ENCODE peak calls at places on chromosome 11, in ten cellular contexts. C is PC-3, B is thoracic aorta, K is foreskin fibroblast, E is HL-60, P is A549, U is endodermal cell, Q is ascending aorta, F is H7, L is GM12865. M is an unnamed sample.

GRCh38 chr11:797300-798092 is 585 bp downstream of the SLC25A22 start:
- DNase-seq in U (peak), E (peak), L (peak), K (peak), P (peak), B (no peak), C (peak), Q (peak), F (peak), M (peak)

GRCh38 chr11:109735139-109735538 is 313.1 kb downstream of the C11orf87 start:
- DNase-seq in U (no peak), P (no peak), E (no peak), F (no peak), Q (no peak), L (no peak), C (no peak), B (no peak), K (no peak), M (no peak)

GRCh38 chr11:77547863-77548551 is 41.7 kb upstream of the AQP11 start:
- DNase-seq in Q (no peak), P (peak), U (peak), L (peak), F (peak), B (no peak), E (no peak), K (peak), C (peak), M (peak)

GRCh38 chr11:72971211-72971610 is 157.0 kb downstream of the ATG16L2 start:
- DNase-seq in E (no peak), B (no peak), L (no peak), F (no peak), C (no peak), Q (no peak), K (no peak), U (no peak), P (no peak), M (no peak)

GRCh38 chr11:112852141-112852853 is 108.9 kb upstream of the NCAM1 start:
- DNase-seq in F (no peak), U (no peak), B (no peak), K (peak), E (no peak), Q (no peak), P (no peak), C (peak), L (no peak), M (peak)

GRCh38 chr11:110433393-110434333 is 3.9 kb downstream of the FDX1 start:
- DNase-seq in U (no peak), Q (no peak), E (no peak), L (peak), C (peak), B (no peak), F (peak), K (no peak), P (no peak), M (peak)

GRCh38 chr11:130115218-130115617 is 44.4 kb upstream of the ST14 start:
- DNase-seq in E (no peak), B (no peak), F (no peak), C (peak), P (no peak), Q (no peak), L (no peak), U (no peak), K (no peak), M (peak)

GRCh38 chr11:75773595-75774353 is 5.2 kb downstream of the DGAT2 start:
- DNase-seq in U (no peak), K (no peak), Q (no peak), F (no peak), P (no peak), C (peak), L (peak), E (peak), B (no peak), M (no peak)

GRCh38 chr11:11391796-11392195 is 38.7 kb upstream of the CSNK2A3 start:
- DNase-seq in K (peak), L (no peak), Q (peak), C (peak), U (no peak), B (peak), E (no peak), F (no peak), P (no peak), M (peak)

GRCh38 chr11:121699801-121700200 is 247.0 kb upstream of the SORL1-AS1 start:
- DNase-seq in P (no peak), U (no peak), B (no peak), F (no peak), E (no peak), Q (no peak), K (no peak), C (no peak), L (no peak), M (no peak)

GRCh38 chr11:66546368-66546965 is at the start of gene ACTN3:
- DNase-seq in E (no peak), Q (peak), P (no peak), K (no peak), C (no peak), F (peak), U (peak), L (peak), B (no peak), M (no peak)

GRCh38 chr11:79244175-79244804 is 196.5 kb downstream of the TENM4 start:
- DNase-seq in P (peak), K (peak), F (no peak), U (no peak), L (no peak), Q (peak), E (no peak), C (peak), B (no peak), M (peak)

GRCh38 chr11:72189448-72190250 is 2.3 kb upstream of the FOLR1 start:
- DNase-seq in L (no peak), F (no peak), B (no peak), Q (no peak), E (no peak), K (no peak), U (peak), P (no peak), C (no peak), M (no peak)

GRCh38 chr11:1297011-1297575 is 12.3 kb downstream of the TOLLIP start:
- DNase-seq in F (no peak), C (no peak), K (no peak), B (no peak), Q (peak), P (no peak), L (no peak), U (peak), E (no peak), M (no peak)

GRCh38 chr11:1300121-1300520 is 9.3 kb downstream of the TOLLIP start:
- DNase-seq in E (no peak), P (no peak), U (no peak), L (no peak), F (peak), C (no peak), K (no peak), B (no peak), Q (no peak), M (no peak)

DNA sequence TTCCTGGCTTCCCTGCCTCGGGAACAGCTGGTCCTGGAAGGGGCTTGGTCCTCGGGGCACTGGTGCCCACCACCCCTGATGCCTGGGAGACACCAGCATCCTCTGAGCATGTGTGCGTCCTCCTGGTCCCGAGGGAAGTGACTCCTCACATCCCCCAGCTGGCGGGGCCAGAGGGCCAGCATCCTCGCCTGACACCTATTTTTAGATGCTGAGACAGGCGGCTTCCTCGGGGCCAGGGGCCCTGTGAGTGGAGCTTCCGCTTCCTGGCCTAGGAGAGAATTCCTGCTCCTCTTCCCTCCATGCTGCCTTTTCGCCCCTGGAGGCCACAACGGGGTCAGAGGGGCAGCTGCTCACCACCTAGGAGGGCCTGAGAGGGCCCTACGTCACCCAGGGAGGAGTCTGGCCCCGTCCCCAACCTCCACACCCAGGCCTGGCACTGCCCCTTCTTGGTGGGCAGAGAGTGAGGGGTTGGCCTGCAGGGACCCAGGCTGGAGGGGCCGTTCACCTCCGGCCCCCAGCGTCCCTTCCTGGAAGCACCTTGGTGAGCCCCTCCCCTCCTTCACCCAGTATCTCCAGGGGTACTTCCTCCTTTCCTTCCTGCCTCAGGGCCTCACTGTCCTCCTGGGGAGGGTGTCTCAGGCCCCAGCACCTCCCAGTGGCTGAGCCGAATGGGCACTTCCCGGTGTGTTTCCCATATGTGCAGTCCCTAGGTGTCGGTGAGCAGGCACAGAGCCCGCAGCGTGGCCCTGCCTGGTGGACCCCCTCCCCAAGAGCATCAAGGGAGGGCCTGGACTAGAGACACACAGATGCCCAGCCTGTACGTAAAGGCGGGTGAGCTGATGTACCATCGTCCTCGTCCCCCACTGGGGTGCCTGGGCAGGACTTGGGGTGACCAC is 6.1 kb downstream of the CD81 start:
- DNase-seq in C (no peak), F (no peak), E (no peak), K (peak), U (peak), Q (peak), P (no peak), B (no peak), L (no peak), M (no peak)
- H3K4me3 ChIP-seq in C (no peak), F (no peak), E (no peak), K (no peak), U (no peak), Q (peak), P (no peak), B (peak), L (peak), M (no peak)

GRCh38 chr11:108221981-108222685 is at the start of gene NPAT:
- DNase-seq in C (no peak), P (no peak), K (no peak), E (no peak), Q (no peak), F (no peak), U (no peak), L (peak), B (no peak), M (peak)
- H3K4me3 ChIP-seq in C (peak), P (peak), K (peak), E (peak), Q (peak), F (peak), U (peak), L (peak), B (peak), M (peak)

DNA sequence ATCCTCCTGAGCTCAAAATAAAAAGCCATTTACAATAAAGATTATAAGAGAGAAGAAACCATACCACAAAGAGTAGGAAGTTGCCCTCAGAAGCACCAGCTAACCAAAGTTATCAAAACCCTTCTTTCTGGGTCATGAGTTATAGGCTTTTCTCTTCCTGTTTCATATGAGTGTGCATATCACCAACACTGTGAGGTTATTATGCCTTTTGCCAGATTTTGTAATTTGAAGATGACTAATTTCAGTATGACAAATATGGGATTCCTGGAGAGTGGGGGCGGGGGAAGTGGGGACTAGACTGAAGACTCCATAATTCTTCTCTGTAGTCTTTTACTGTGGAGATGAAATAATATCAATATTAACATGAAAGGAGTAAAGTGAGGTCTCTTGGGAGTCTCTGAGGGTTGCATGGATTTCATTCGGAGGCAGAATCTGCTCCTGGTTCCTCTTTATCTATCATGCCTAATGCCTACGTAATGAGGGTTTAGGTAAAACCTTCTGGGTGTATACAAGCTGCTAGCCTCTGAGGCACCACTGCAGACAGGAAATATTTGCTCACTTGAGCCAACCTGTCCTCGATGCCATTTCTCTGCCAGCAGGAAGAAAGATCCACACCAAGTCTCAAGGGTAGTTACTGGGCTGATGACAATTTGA is 2.1 kb downstream of the LPXN start:
- DNase-seq in E (peak), C (peak), B (peak), P (peak), U (no peak), F (no peak), Q (peak), L (peak), K (peak), M (peak)
- H3K4me3 ChIP-seq in E (peak), C (peak), B (peak), P (no peak), U (no peak), F (no peak), Q (peak), L (peak), K (peak), M (no peak)

GRCh38 chr11:62804310-62805043 is 763 bp downstream of the NXF1 start:
- DNase-seq in B (no peak), C (peak), F (no peak), L (peak), P (no peak), U (no peak), E (no peak), K (peak), Q (no peak), M (peak)

GRCh38 chr11:62806611-62807121 is 1.4 kb upstream of the NXF1 start:
- DNase-seq in F (no peak), K (peak), E (no peak), L (no peak), P (no peak), U (peak), Q (peak), C (no peak), B (no peak), M (peak)

GRCh38 chr11:62810748-62811147 is 5.5 kb upstream of the NXF1 start:
- DNase-seq in B (no peak), P (no peak), K (no peak), L (no peak), C (no peak), U (no peak), E (no peak), F (no peak), Q (no peak), M (no peak)

GRCh38 chr11:62805044-62805892 is at the start of gene NXF1:
- DNase-seq in B (peak), L (peak), Q (peak), U (peak), F (peak), E (peak), C (peak), K (peak), P (peak), M (peak)

DNA sequence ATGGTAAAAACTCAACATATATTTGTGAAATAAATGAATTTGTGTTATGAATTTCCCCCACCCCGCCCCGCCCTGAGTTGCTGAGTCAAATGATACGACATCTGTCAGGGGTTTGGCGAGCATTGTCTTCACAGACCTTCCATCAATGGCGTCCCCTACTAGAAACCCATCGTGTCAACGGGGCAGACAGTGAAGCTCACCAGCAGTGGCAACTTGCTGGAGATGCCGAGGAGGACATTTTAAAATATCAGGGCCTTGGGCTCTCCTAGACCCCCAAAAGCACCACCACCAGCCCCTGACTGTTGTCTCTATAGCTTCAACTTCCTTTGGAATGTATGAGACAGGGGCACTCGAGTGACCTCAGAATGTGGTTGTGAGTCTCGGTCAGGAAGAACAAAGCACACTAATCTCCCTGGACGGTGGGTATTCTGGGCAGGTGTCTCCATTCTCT is 776 bp upstream of the NXF1 start:
- DNase-seq in B (no peak), C (no peak), U (peak), K (no peak), F (peak), Q (no peak), E (no peak), L (peak), P (no peak), M (peak)
- H3K4me3 ChIP-seq in B (peak), C (peak), U (peak), K (peak), F (peak), Q (peak), E (peak), L (peak), P (peak), M (peak)

GRCh38 chr11:65433657-65434056 is 11.1 kb downstream of the NEAT1 start:
- DNase-seq in L (no peak), E (no peak), Q (peak), F (no peak), U (no peak), C (no peak), B (no peak), P (no peak), K (no peak), M (peak)

GRCh38 chr11:65432686-65433582 is 10.3 kb downstream of the NEAT1 start:
- DNase-seq in F (no peak), P (no peak), K (no peak), E (peak), U (no peak), C (peak), L (peak), B (no peak), Q (no peak), M (peak)

GRCh38 chr11:65435330-65435931 is 12.8 kb downstream of the NEAT1 start:
- DNase-seq in L (no peak), U (no peak), C (no peak), B (no peak), F (no peak), P (no peak), Q (peak), E (no peak), K (no peak), M (peak)

GRCh38 chr11:65434667-65435179 is 12.1 kb downstream of the NEAT1 start:
- DNase-seq in B (no peak), F (no peak), U (peak), Q (peak), P (no peak), C (no peak), K (no peak), L (no peak), E (no peak), M (peak)

GRCh38 chr11:65434057-65434666 is 11.6 kb downstream of the NEAT1 start:
- DNase-seq in U (peak), P (no peak), K (no peak), C (no peak), Q (peak), L (no peak), B (no peak), F (no peak), E (no peak), M (peak)
- H3K4me3 ChIP-seq in U (no peak), P (no peak), K (peak), C (no peak), Q (peak), L (no peak), B (peak), F (no peak), E (no peak), M (no peak)

GRCh38 chr11:118885319-118885718 is 1.6 kb downstream of the CXCR5 start:
- DNase-seq in P (no peak), Q (no peak), C (no peak), B (no peak), L (no peak), U (no peak), F (peak), K (no peak), E (no peak), M (no peak)

GRCh38 chr11:118888398-118888797 is 4.7 kb downstream of the CXCR5 start:
- DNase-seq in K (no peak), E (no peak), P (no peak), F (peak), C (peak), Q (no peak), L (no peak), B (no peak), U (no peak), M (no peak)

GRCh38 chr11:118887219-118887618 is 3.5 kb downstream of the CXCR5 start:
- DNase-seq in B (no peak), K (no peak), C (no peak), P (no peak), L (no peak), Q (no peak), F (no peak), E (no peak), U (peak), M (no peak)

GRCh38 chr11:118885831-118886571 is 2.3 kb downstream of the CXCR5 start:
- DNase-seq in E (no peak), Q (no peak), L (no peak), C (no peak), P (no peak), K (no peak), U (peak), F (peak), B (no peak), M (no peak)

DNA sequence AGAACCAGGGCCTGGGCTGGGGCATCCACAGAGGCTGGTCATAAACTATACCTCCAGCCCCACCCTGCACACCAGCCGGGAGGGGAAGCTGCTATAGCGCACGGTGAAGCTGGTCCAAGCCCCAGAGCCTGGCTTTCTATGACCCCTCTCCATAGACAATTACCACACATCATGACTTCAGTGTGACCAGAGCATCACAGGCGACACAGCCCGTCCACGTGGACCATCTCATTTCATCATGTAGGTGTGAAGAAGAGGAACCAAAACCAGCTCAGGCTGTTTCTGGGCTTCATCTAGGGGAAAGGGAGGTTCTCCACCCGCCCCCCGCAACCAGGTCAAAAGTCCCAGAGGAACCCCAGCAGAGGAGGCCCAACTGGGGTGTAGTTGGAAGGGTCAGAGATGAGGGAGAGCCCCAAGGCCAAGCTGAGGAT is 3.0 kb downstream of the CXCR5 start:
- DNase-seq in B (no peak), K (no peak), C (no peak), P (no peak), L (peak), U (no peak), F (peak), E (peak), Q (no peak), M (no peak)
- H3K4me3 ChIP-seq in B (peak), K (no peak), C (no peak), P (no peak), L (no peak), U (no peak), F (no peak), E (no peak), Q (peak), M (no peak)

GRCh38 chr11:62024975-62025374 is 57.5 kb upstream of the FTH1 start:
- DNase-seq in Q (no peak), U (no peak), P (no peak), K (no peak), L (no peak), E (peak), B (no peak), F (no peak), C (no peak), M (no peak)
- H3K4me3 ChIP-seq in Q (no peak), U (no peak), P (no peak), K (no peak), L (no peak), E (no peak), B (peak), F (no peak), C (peak), M (no peak)

GRCh38 chr11:14065692-14066091 is 103.2 kb downstream of the SPON1 start:
- DNase-seq in F (no peak), U (no peak), K (no peak), B (no peak), P (no peak), Q (no peak), C (no peak), E (no peak), L (no peak), M (no peak)
- H3K4me3 ChIP-seq in F (no peak), U (no peak), K (no peak), B (peak), P (no peak), Q (peak), C (no peak), E (no peak), L (no peak), M (no peak)

GRCh38 chr11:94751216-94751612 is 16.9 kb upstream of the AMOTL1 start:
- DNase-seq in C (no peak), P (no peak), F (no peak), K (no peak), E (no peak), B (no peak), Q (no peak), L (no peak), U (no peak), M (no peak)

GRCh38 chr11:94753630-94754029 is 14.5 kb upstream of the AMOTL1 start:
- DNase-seq in L (no peak), C (no peak), Q (no peak), K (no peak), P (no peak), U (no peak), E (no peak), F (no peak), B (no peak), M (no peak)

GRCh38 chr11:94749367-94749766 is 18.8 kb upstream of the AMOTL1 start:
- DNase-seq in F (no peak), P (peak), B (no peak), C (peak), K (no peak), L (no peak), Q (no peak), U (no peak), E (no peak), M (no peak)

GRCh38 chr11:94751806-94752205 is 16.4 kb upstream of the AMOTL1 start:
- DNase-seq in F (no peak), K (no peak), B (no peak), L (no peak), Q (no peak), P (no peak), C (peak), E (no peak), U (no peak), M (no peak)

GRCh38 chr11:94750319-94751215 is 17.6 kb upstream of the AMOTL1 start:
- DNase-seq in Q (no peak), U (no peak), K (no peak), F (no peak), P (no peak), B (no peak), L (no peak), C (peak), E (no peak), M (no peak)
- H3K4me3 ChIP-seq in Q (no peak), U (no peak), K (no peak), F (no peak), P (no peak), B (peak), L (no peak), C (peak), E (no peak), M (no peak)